ENCODE peak calls at places on chromosome 7, in seven cellular contexts. O, V, F, R, H, Z and N are unnamed samples.

GRCh38 chr7:63900394-63901203 is 98.0 kb upstream of the ZNF722 start:
- DNase-seq in O (no peak), V (peak; percentile 92), F (no peak), R (peak; percentile 62), H (peak; percentile 74), Z (peak; percentile 95), N (no peak)

GRCh38 chr7:7641129-7641663 is 644 bp downstream of the UMAD1 start:
- DNase-seq in O (peak; percentile 20), V (no peak), F (no peak), R (no peak), H (peak; percentile 40), Z (no peak), N (no peak)

GRCh38 chr7:75058406-75058805 is 15.2 kb downstream of the RCC1L start:
- DNase-seq in O (no peak), V (no peak), F (no peak), R (no peak), H (no peak), Z (no peak), N (no peak)

GRCh38 chr7:87001214-87001613 is 58.2 kb downstream of the ELAPOR2 start:
- DNase-seq in O (no peak), V (no peak), F (no peak), R (no peak), H (peak; percentile 63), Z (no peak), N (no peak)

GRCh38 chr7:100674441-100675407 is 1.2 kb downstream of the GNB2 start:
- DNase-seq in O (no peak), V (peak; percentile 56), F (no peak), R (peak; percentile 37), H (peak; percentile 61), Z (no peak), N (no peak)

GRCh38 chr7:108181073-108181985 is 51.2 kb upstream of the LAMB4 start:
- DNase-seq in O (peak; percentile 43), V (no peak), F (peak; percentile 30), R (peak; percentile 58), H (peak; percentile 57), Z (no peak), N (no peak)

GRCh38 chr7:11524476-11525398 is 307.3 kb downstream of the THSD7A start:
- DNase-seq in O (no peak), V (no peak), F (no peak), R (no peak), H (no peak), Z (no peak), N (no peak)

GRCh38 chr7:112084506-112084905 is 121.7 kb downstream of the DOCK4 start:
- DNase-seq in O (no peak), V (no peak), F (no peak), R (peak; percentile 92), H (peak; percentile 23), Z (no peak), N (no peak)

GRCh38 chr7:155276800-155277375 is 20.8 kb upstream of the INSIG1 start:
- DNase-seq in O (no peak), V (no peak), F (no peak), R (no peak), H (no peak), Z (no peak), N (no peak)

GRCh38 chr7:11261470-11261869 is 287.8 kb downstream of the PHF14 start:
- DNase-seq in O (peak; percentile 6), V (no peak), F (no peak), R (no peak), H (no peak), Z (no peak), N (no peak)

GRCh38 chr7:38463277-38464224 is 167.6 kb downstream of the AMPH start:
- DNase-seq in O (no peak), V (no peak), F (peak; percentile 45), R (peak; percentile 94), H (peak; percentile 66), Z (peak; percentile 63), N (no peak)

GRCh38 chr7:139099181-139099947 is 10.2 kb downstream of the ZC3HAV1 start:
- DNase-seq in O (no peak), V (no peak), F (no peak), R (no peak), H (peak; percentile 59), Z (no peak), N (no peak)

GRCh38 chr7:95511716-95512260 is 26.0 kb downstream of the ASB4 start:
- DNase-seq in O (peak; percentile 75), V (peak; percentile 67), F (peak; percentile 27), R (peak; percentile 83), H (peak; percentile 79), Z (peak; percentile 55), N (peak; percentile 5)

GRCh38 chr7:47931788-47932425 is 16.4 kb downstream of the PKD1L1 start:
- DNase-seq in O (no peak), V (no peak), F (no peak), R (no peak), H (peak; percentile 64), Z (no peak), N (no peak)

GRCh38 chr7:117639966-117640365 is 160.1 kb downstream of the CFTR start:
- DNase-seq in O (no peak), V (no peak), F (no peak), R (no peak), H (no peak), Z (no peak), N (no peak)

GRCh38 chr7:45088146-45088701 is 545 bp downstream of the NACAD start:
- DNase-seq in O (no peak), V (no peak), F (no peak), R (no peak), H (no peak), Z (no peak), N (no peak)

GRCh38 chr7:78215199-78215598 is 416.6 kb downstream of the PHTF2 start:
- DNase-seq in O (no peak), V (no peak), F (no peak), R (no peak), H (no peak), Z (no peak), N (no peak)

GRCh38 chr7:47803846-47804245 is 144.4 kb downstream of the PKD1L1 start:
- DNase-seq in O (no peak), V (no peak), F (no peak), R (no peak), H (no peak), Z (no peak), N (no peak)

GRCh38 chr7:6026011-6026819 is 5.0 kb upstream of the ANKRD61 start:
- DNase-seq in O (peak; percentile 64), V (peak; percentile 65), F (no peak), R (peak; percentile 40), H (peak; percentile 72), Z (peak; percentile 78), N (no peak)

GRCh38 chr7:138773176-138773575 is 24.6 kb upstream of the TMEM213 start:
- DNase-seq in O (no peak), V (no peak), F (no peak), R (no peak), H (no peak), Z (no peak), N (no peak)

GRCh38 chr7:37510043-37510634 is 61.5 kb upstream of the ELMO1 start:
- DNase-seq in O (peak; percentile 4), V (peak; percentile 25), F (no peak), R (peak; percentile 29), H (peak; percentile 32), Z (no peak), N (no peak)

GRCh38 chr7:119397156-119397555 is 875.8 kb upstream of the KCND2 start:
- DNase-seq in O (no peak), V (no peak), F (no peak), R (peak; percentile 93), H (no peak), Z (no peak), N (no peak)

GRCh38 chr7:5248201-5248885 is 34.4 kb upstream of the SLC29A4 start:
- DNase-seq in O (no peak), V (no peak), F (no peak), R (no peak), H (no peak), Z (peak; percentile 59), N (no peak)

GRCh38 chr7:131104611-131105293 is 222.9 kb upstream of the MKLN1 start:
- DNase-seq in O (no peak), V (no peak), F (no peak), R (no peak), H (peak; percentile 58), Z (no peak), N (no peak)

GRCh38 chr7:131106681-131107342 is 220.9 kb upstream of the MKLN1 start:
- DNase-seq in O (no peak), V (no peak), F (no peak), R (peak; percentile 68), H (peak; percentile 66), Z (peak; percentile 56), N (no peak)

GRCh38 chr7:131105803-131106680 is 221.6 kb upstream of the MKLN1 start:
- DNase-seq in O (peak; percentile 59), V (peak; percentile 69), F (no peak), R (peak; percentile 78), H (peak; percentile 88), Z (peak; percentile 86), N (no peak)

GRCh38 chr7:131105294-131105802 is 222.3 kb upstream of the MKLN1 start:
- DNase-seq in O (no peak), V (no peak), F (no peak), R (no peak), H (peak; percentile 63), Z (no peak), N (no peak)

DNA sequence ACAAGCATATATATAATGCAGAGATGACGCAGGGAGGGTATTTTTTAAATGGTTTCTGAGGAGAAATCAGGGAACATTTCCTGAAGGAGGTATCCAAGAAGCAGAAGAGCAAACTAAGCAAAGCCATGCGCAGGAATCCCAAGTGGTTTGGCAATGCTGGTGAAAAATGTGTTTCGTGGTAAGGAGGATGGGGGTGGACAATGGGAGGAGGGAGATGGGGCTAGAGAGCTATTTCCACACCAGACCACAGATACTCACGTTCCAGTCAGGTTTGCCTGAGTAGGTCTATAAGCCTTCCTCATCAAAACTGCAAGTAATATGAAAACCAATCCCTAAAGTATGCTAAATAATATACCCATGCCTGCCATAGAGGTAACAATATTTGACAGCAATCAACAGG is 223.7 kb upstream of the MKLN1 start:
- DNase-seq in O (no peak), V (no peak), F (peak; percentile 64), R (no peak), H (peak; percentile 90), Z (no peak), N (no peak)
- H3K4me3 ChIP-seq in O (no peak overlapping the region), V (no peak overlapping the region), F (no peak overlapping the region), R (no peak overlapping the region), H (peak overlapping the region; percentile 75), Z (peak overlapping the region; percentile 98), N (no peak overlapping the region)

GRCh38 chr7:128171342-128171918 is 69.6 kb upstream of the LEP start:
- DNase-seq in O (no peak), V (no peak), F (no peak), R (no peak), H (no peak), Z (no peak), N (no peak)
- H3K27me3 ChIP-seq in O (peaks cover 67% of the 10 kb centered on the region), V (peaks cover 29% of the 10 kb centered on the region), F (peaks cover 68% of the 10 kb centered on the region), R (peaks cover 42% of the 10 kb centered on the region), H (peaks cover 22% of the 10 kb centered on the region), Z (no peaks in the 10 kb centered on the region), N (peaks cover 71% of the 10 kb centered on the region)

GRCh38 chr7:74023037-74023436 is 4.9 kb upstream of the ELN start:
- DNase-seq in O (peak; percentile 15), V (no peak), F (no peak), R (no peak), H (peak; percentile 90), Z (peak; percentile 80), N (no peak)
- H3K27ac ChIP-seq in O (no peak overlapping the region), V (no peak overlapping the region), F (no peak overlapping the region), R (no peak overlapping the region), H (no peak overlapping the region), Z (no peak overlapping the region), N (no peak overlapping the region)

DNA sequence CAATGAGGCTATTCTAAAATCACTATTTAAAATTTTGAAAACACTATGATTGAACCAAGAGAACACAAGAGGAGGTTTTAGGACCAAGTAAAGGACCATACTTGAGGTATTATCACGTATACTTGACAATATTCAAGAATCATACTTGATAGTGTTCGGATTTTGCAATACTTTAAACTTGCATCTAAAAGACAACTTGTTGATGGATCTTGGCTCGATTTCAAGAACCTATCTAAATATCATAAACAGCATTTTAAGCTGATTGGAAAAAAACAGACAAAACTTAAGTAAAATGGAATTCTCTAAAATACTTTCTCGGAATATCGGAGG is 1.3 kb downstream of the NAMPT start:
- DNase-seq in O (no peak), V (no peak), F (no peak), R (no peak), H (no peak), Z (no peak), N (no peak)
- H3K4me3 ChIP-seq in O (peak overlapping the region; percentile 90), V (peak overlapping the region; percentile 70), F (peak overlapping the region; percentile 79), R (peak overlapping the region; percentile 93), H (peak overlapping the region; percentile 84), Z (peak overlapping the region; percentile 80), N (peak overlapping the region; percentile 93)